ENCODE peak calls at places on chromosomes 12 and 14, in eight cellular contexts. C is PC-3; T is left lung; J is Right ventricle myocardium inferior; Y is mucosa of descending colon; U is effector memory CD8-positive, alpha-beta T cell; D is left cardiac atrium; K is upper lobe of left lung. Z is an unnamed sample.

GRCh38 chr12:65327207-65328076 is 49.0 kb downstream of the MSRB3 start:
- ATAC-seq in T (no peak), K (no peak), J (peak), U (no peak), Y (no peak), C (no peak), D (peak), Z (no peak)

GRCh38 chr12:48063530-48063929 is 42.3 kb downstream of the SENP1 start:
- ATAC-seq in T (no peak), Y (no peak), C (no peak), J (no peak), D (no peak), K (no peak), U (no peak), Z (no peak)

GRCh38 chr14:22802860-22803562 is 12.2 kb downstream of the SLC7A7 start:
- ATAC-seq in Y (no peak), T (no peak), J (no peak), K (no peak), D (no peak), U (no peak), C (no peak), Z (no peak)

GRCh38 chr12:2347844-2348476 is 295.2 kb downstream of the CACNA1C start:
- ATAC-seq in C (no peak), Y (peak), U (no peak), J (peak), D (peak), T (no peak), K (no peak), Z (peak)

GRCh38 chr14:63478437-63478852 is 64.7 kb downstream of the PPP2R5E start:
- ATAC-seq in D (no peak), J (no peak), T (no peak), U (peak), Y (no peak), K (no peak), C (no peak), Z (no peak)

GRCh38 chr14:96752156-96752555 is 45.0 kb upstream of the VRK1 start:
- ATAC-seq in T (no peak), D (no peak), U (no peak), K (no peak), J (no peak), Y (no peak), C (no peak), Z (no peak)

GRCh38 chr14:95696741-95697140 is 10.5 kb downstream of the TCL1B start:
- ATAC-seq in J (no peak), D (no peak), U (no peak), Y (no peak), K (no peak), C (no peak), T (no peak), Z (no peak)

GRCh38 chr14:91968280-91968679 is 20.8 kb upstream of the FBLN5 start:
- ATAC-seq in T (no peak), K (no peak), D (no peak), Y (no peak), C (no peak), J (no peak), U (peak), Z (no peak)

GRCh38 chr12:54572881-54573280 is 15.6 kb downstream of the PPP1R1A start:
- ATAC-seq in T (no peak), U (no peak), J (no peak), D (no peak), Y (no peak), C (no peak), K (no peak), Z (no peak)

GRCh38 chr12:51822956-51823355 is 25.6 kb downstream of the FIGNL2 start:
- ATAC-seq in D (no peak), J (no peak), Y (no peak), C (no peak), U (no peak), K (no peak), T (no peak), Z (no peak)

GRCh38 chr14:32083789-32084188 is 6.7 kb downstream of the ARHGAP5 start:
- ATAC-seq in C (no peak), Y (peak), U (no peak), T (no peak), D (no peak), J (no peak), K (no peak), Z (no peak)

GRCh38 chr14:22334627-22335026 is 254.4 kb downstream of the DAD1 start:
- ATAC-seq in U (no peak), J (no peak), T (peak), Y (peak), C (peak), D (no peak), K (no peak), Z (no peak)

GRCh38 chr12:14756331-14757143 is 46.7 kb downstream of the WBP11 start:
- ATAC-seq in D (no peak), J (no peak), U (no peak), Y (peak), T (peak), C (no peak), K (no peak), Z (no peak)

GRCh38 chr14:99779751-99780150 is 13.5 kb upstream of the EML1 start:
- ATAC-seq in J (no peak), C (peak), D (no peak), U (no peak), Y (no peak), T (no peak), K (no peak), Z (no peak)

GRCh38 chr14:105201928-105202513 is 20.9 kb upstream of the NUDT14 start:
- ATAC-seq in J (no peak), C (no peak), Y (no peak), K (no peak), D (no peak), U (peak), T (no peak), Z (no peak)

GRCh38 chr14:95320076-95320895 is 578 bp upstream of the CLMN start:
- ATAC-seq in K (no peak), U (no peak), J (no peak), T (no peak), Y (no peak), D (peak), C (no peak), Z (peak)

GRCh38 chr12:39331539-39332261 is 111.2 kb downstream of the KIF21A start:
- ATAC-seq in T (no peak), U (peak), Y (no peak), C (no peak), D (no peak), K (no peak), J (no peak), Z (no peak)

GRCh38 chr14:50943261-50943942 is 881 bp downstream of the PYGL start:
- ATAC-seq in C (peak), J (peak), U (no peak), T (peak), Y (peak), K (peak), D (peak), Z (peak)

GRCh38 chr12:71684081-71684480 is 1.8 kb upstream of the TMEM19 start:
- ATAC-seq in D (no peak), U (no peak), T (no peak), J (no peak), K (no peak), Y (no peak), C (no peak), Z (no peak)

GRCh38 chr12:81332054-81332453 is 254.2 kb downstream of the ACSS3 start:
- ATAC-seq in Y (no peak), J (no peak), T (no peak), U (no peak), C (no peak), D (no peak), K (no peak), Z (no peak)

GRCh38 chr12:50971946-50972345 is 19.6 kb downstream of the HIGD1C start:
- ATAC-seq in U (no peak), T (no peak), K (no peak), Y (no peak), C (no peak), J (no peak), D (no peak), Z (no peak)

GRCh38 chr12:107759410-107759809 is 1.5 kb downstream of the PRDM4 start:
- ATAC-seq in T (peak), C (peak), U (no peak), D (no peak), K (no peak), J (no peak), Y (peak), Z (no peak)

GRCh38 chr12:15164997-15165659 is 56.1 kb downstream of the RERG start:
- ATAC-seq in J (peak), T (peak), C (no peak), Y (peak), U (no peak), K (no peak), D (peak), Z (peak)

GRCh38 chr12:100716949-100717732 is 77.4 kb upstream of the ANO4 start:
- ATAC-seq in D (peak), Y (peak), K (no peak), T (peak), U (no peak), C (no peak), J (peak), Z (no peak)

GRCh38 chr14:61663312-61663974 is 31.9 kb upstream of the HIF1A start:
- ATAC-seq in D (no peak), U (no peak), Y (peak), J (no peak), T (no peak), K (no peak), C (no peak), Z (no peak)

GRCh38 chr14:74401504-74402241 is 24.3 kb downstream of the SYNDIG1L start:
- ATAC-seq in C (no peak), D (peak), Y (peak), T (peak), U (peak), J (peak), K (peak), Z (peak)

GRCh38 chr12:58202933-58203713 is 261.8 kb downstream of the ATP23 start:
- ATAC-seq in U (no peak), C (no peak), K (no peak), D (peak), T (no peak), J (peak), Y (no peak), Z (no peak)

GRCh38 chr14:40842816-40843215 is 763.9 kb upstream of the LRFN5 start:
- ATAC-seq in T (no peak), Y (no peak), C (no peak), U (no peak), K (no peak), J (no peak), D (no peak), Z (no peak)

GRCh38 chr14:99389171-99389826 is 91.4 kb downstream of the SETD3 start:
- ATAC-seq in K (peak), U (peak), Y (peak), T (peak), J (no peak), C (peak), D (peak), Z (no peak)

Z was measured in gastroesophageal sphincter.